ENCODE peak calls at places on chromosomes 13 and 19, in seven cellular contexts. M, O, K, U, X, N and I are unnamed samples.

GRCh38 chr19:2300533-2300932 is 7.4 kb downstream of the LINGO3 start:
- DNase-seq in U (no peak), O (no peak), X (no peak), N (no peak), M (no peak), K (no peak), I (no peak)

GRCh38 chr19:1817553-1818179 is 5.6 kb upstream of the ATP8B3 start:
- DNase-seq in M (no peak), O (no peak), N (no peak), X (no peak), U (no peak), K (no peak), I (no peak)

GRCh38 chr19:42281175-42282035 is 12.4 kb downstream of the CIC start:
- DNase-seq in O (peak; percentile 26), X (peak; percentile 69), N (no peak), U (no peak), M (peak; percentile 58), K (peak; percentile 83), I (no peak)

GRCh38 chr19:10620786-10621185 is 4.6 kb upstream of the SLC44A2 start:
- DNase-seq in O (no peak), M (no peak), U (no peak), N (no peak), K (no peak), X (no peak), I (peak; percentile 45)

GRCh38 chr19:37095859-37096258 is 17.6 kb downstream of the ZNF420 start:
- DNase-seq in N (no peak), K (no peak), M (no peak), U (no peak), O (peak; percentile 7), X (peak; percentile 18), I (no peak)

GRCh38 chr13:50161052-50161451 is 145.8 kb downstream of the KCNRG start:
- DNase-seq in K (no peak), O (no peak), N (no peak), M (no peak), X (peak; percentile 67), U (no peak), I (peak; percentile 30)

GRCh38 chr19:55640043-55640576 is 692 bp upstream of the ZNF580 start:
- DNase-seq in X (peak; percentile 34), N (peak; percentile 19), U (peak; percentile 44), K (peak; percentile 87), O (no peak), M (peak; percentile 79), I (peak; percentile 80)

GRCh38 chr13:30147380-30147779 is 160.0 kb downstream of the KATNAL1 start:
- DNase-seq in U (no peak), K (no peak), N (no peak), X (no peak), M (peak; percentile 18), O (no peak), I (no peak)

GRCh38 chr13:44322928-44323327 is 50.7 kb upstream of the SERP2 start:
- DNase-seq in N (no peak), K (no peak), M (no peak), X (no peak), O (no peak), U (no peak), I (no peak)

GRCh38 chr13:24858953-24859352 is 95.0 kb downstream of the RNF17 start:
- DNase-seq in N (no peak), K (no peak), M (no peak), O (no peak), X (no peak), U (no peak), I (no peak)

GRCh38 chr13:103757361-103757760 is 691.1 kb upstream of the SLC10A2 start:
- DNase-seq in M (peak; percentile 10), K (no peak), N (no peak), X (no peak), U (no peak), O (no peak), I (no peak)

GRCh38 chr13:77448689-77449088 is 86.8 kb upstream of the SCEL start:
- DNase-seq in K (peak; percentile 61), N (no peak), M (no peak), O (no peak), X (no peak), U (no peak), I (no peak)

GRCh38 chr13:51324714-51325440 is 14.6 kb upstream of the SERPINE3 start:
- DNase-seq in K (peak; percentile 69), U (no peak), M (peak; percentile 81), X (no peak), N (no peak), O (no peak), I (no peak)

GRCh38 chr19:2244486-2244885 is 4.6 kb upstream of the AMH start:
- DNase-seq in O (no peak), U (no peak), M (no peak), N (no peak), X (no peak), K (no peak), I (no peak)

GRCh38 chr13:97300871-97301270 is 78.7 kb downstream of the MBNL2 start:
- DNase-seq in U (no peak), X (no peak), N (no peak), M (no peak), O (no peak), K (no peak), I (no peak)

GRCh38 chr13:44648392-44649117 is 72.4 kb upstream of the TSC22D1 start:
- DNase-seq in M (peak; percentile 37), U (no peak), X (no peak), O (peak; percentile 16), K (no peak), N (no peak), I (peak; percentile 40)

GRCh38 chr19:10184636-10185035 is 10.1 kb downstream of the DNMT1 start:
- DNase-seq in U (no peak), M (no peak), X (no peak), K (no peak), O (no peak), N (no peak), I (no peak)

GRCh38 chr13:25300861-25301346 is 521 bp upstream of the NUP58 start:
- DNase-seq in K (peak; percentile 50), M (no peak), X (no peak), N (no peak), O (no peak), U (no peak), I (no peak)

GRCh38 chr13:34869737-34870136 is 72.3 kb upstream of the NBEA start:
- DNase-seq in N (no peak), U (no peak), X (no peak), K (no peak), O (no peak), M (no peak), I (no peak)